ENCODE peak calls at places on chromosomes 12 and 14, in four cellular contexts. One of them, this sample, is unnamed.

GRCh38 chr12:112198120-112198733 is 72.9 kb downstream of the TRAFD1 start:
- DNase-seq in right atrium auricular region: no peak
- DNase-seq in H1: peak; percentile 53
- DNase-seq in endothelial cell: peak; percentile 64
- DNase-seq in this sample: no peak

GRCh38 chr12:45278447-45278846 is 62.6 kb downstream of the ANO6 start:
- DNase-seq in right atrium auricular region: no peak
- DNase-seq in H1: no peak
- DNase-seq in endothelial cell: no peak
- DNase-seq in this sample: no peak

GRCh38 chr12:68425998-68426397 is 93.8 kb upstream of the MDM1 start:
- DNase-seq in right atrium auricular region: no peak
- DNase-seq in H1: no peak
- DNase-seq in endothelial cell: no peak
- DNase-seq in this sample: no peak

GRCh38 chr12:108975024-108975593 is 45.8 kb downstream of the SVOP start:
- DNase-seq in right atrium auricular region: no peak
- DNase-seq in H1: no peak
- DNase-seq in endothelial cell: no peak
- DNase-seq in this sample: no peak

GRCh38 chr14:24426912-24427536 is 2.4 kb downstream of the CBLN3 start:
- DNase-seq in right atrium auricular region: no peak
- DNase-seq in H1: no peak
- DNase-seq in endothelial cell: no peak
- DNase-seq in this sample: no peak

GRCh38 chr12:131946757-131947156 is 3.0 kb upstream of the EP400 start:
- DNase-seq in right atrium auricular region: peak; percentile 11
- DNase-seq in H1: no peak
- DNase-seq in endothelial cell: no peak
- DNase-seq in this sample: no peak

GRCh38 chr14:102272392-102272791 is 32.6 kb downstream of the MOK start:
- DNase-seq in right atrium auricular region: no peak
- DNase-seq in H1: no peak
- DNase-seq in endothelial cell: no peak
- DNase-seq in this sample: no peak

GRCh38 chr12:11508699-11509098 is 113.3 kb upstream of the PRB2 start:
- DNase-seq in right atrium auricular region: no peak
- DNase-seq in H1: no peak
- DNase-seq in endothelial cell: no peak
- DNase-seq in this sample: peak; percentile 77

GRCh38 chr12:57452181-57452936 is 2.7 kb upstream of the INHBE start:
- DNase-seq in right atrium auricular region: no peak
- DNase-seq in H1: no peak
- DNase-seq in endothelial cell: no peak
- DNase-seq in this sample: no peak

GRCh38 chr14:95294834-95295599 is 24.7 kb downstream of the CLMN start:
- DNase-seq in right atrium auricular region: no peak
- DNase-seq in H1: no peak
- DNase-seq in endothelial cell: no peak
- DNase-seq in this sample: no peak

GRCh38 chr12:55068416-55069010 is 48.7 kb downstream of the NEUROD4 start:
- DNase-seq in right atrium auricular region: no peak
- DNase-seq in H1: no peak
- DNase-seq in endothelial cell: peak; percentile 44
- DNase-seq in this sample: no peak

GRCh38 chr14:23660290-23661226 is 24.4 kb downstream of the DHRS2 start:
- DNase-seq in right atrium auricular region: no peak
- DNase-seq in H1: no peak
- DNase-seq in endothelial cell: no peak
- DNase-seq in this sample: no peak

GRCh38 chr14:72104011-72104613 is 171.9 kb downstream of the RGS6 start:
- DNase-seq in right atrium auricular region: no peak
- DNase-seq in H1: peak; percentile 21
- DNase-seq in endothelial cell: peak; percentile 50
- DNase-seq in this sample: no peak

GRCh38 chr12:126349383-126349782 is 1284.1 kb downstream of the AACS start:
- DNase-seq in right atrium auricular region: no peak
- DNase-seq in H1: no peak
- DNase-seq in endothelial cell: no peak
- DNase-seq in this sample: no peak

GRCh38 chr12:13841358-13841757 is 140.0 kb downstream of the GRIN2B start:
- DNase-seq in right atrium auricular region: no peak
- DNase-seq in H1: no peak
- DNase-seq in endothelial cell: no peak
- DNase-seq in this sample: no peak

GRCh38 chr14:65776193-65776592 is 363.7 kb downstream of the FUT8 start:
- DNase-seq in right atrium auricular region: no peak
- DNase-seq in H1: no peak
- DNase-seq in endothelial cell: no peak
- DNase-seq in this sample: no peak

GRCh38 chr14:36217732-36218131 is 41.2 kb upstream of the PTCSC3 start:
- DNase-seq in right atrium auricular region: no peak
- DNase-seq in H1: no peak
- DNase-seq in endothelial cell: no peak
- DNase-seq in this sample: no peak

GRCh38 chr12:115973066-115973465 is 304.4 kb downstream of the MED13L start:
- DNase-seq in right atrium auricular region: no peak
- DNase-seq in H1: no peak
- DNase-seq in endothelial cell: no peak
- DNase-seq in this sample: no peak

GRCh38 chr14:77151245-77151644 is 9.7 kb upstream of the ZDHHC22 start:
- DNase-seq in right atrium auricular region: no peak
- DNase-seq in H1: no peak
- DNase-seq in endothelial cell: peak; percentile 66
- DNase-seq in this sample: no peak

GRCh38 chr14:106841701-106842100 is 1315.3 kb downstream of the TMEM121 start:
- DNase-seq in right atrium auricular region: no peak
- DNase-seq in H1: no peak
- DNase-seq in endothelial cell: no peak
- DNase-seq in this sample: no peak

GRCh38 chr14:71651228-71651627 is 281.0 kb upstream of the RGS6 start:
- DNase-seq in right atrium auricular region: no peak
- DNase-seq in H1: no peak
- DNase-seq in endothelial cell: no peak
- DNase-seq in this sample: no peak

GRCh38 chr12:48996794-48997718 is 2.1 kb downstream of the DDN start:
- DNase-seq in right atrium auricular region: peak; percentile 84
- DNase-seq in H1: no peak
- DNase-seq in endothelial cell: peak; percentile 82
- DNase-seq in this sample: peak; percentile 93
- TF ChIP-seq CTCF in right atrium auricular region: peak; percentile 88
- TF ChIP-seq CTCF in H1: peak; percentile 87
- TF ChIP-seq CTCF in endothelial cell: peak; percentile 59
- TF ChIP-seq CTCF in this sample: peak; percentile 80

GRCh38 chr12:53302903-53303302 is 3.4 kb downstream of the MYG1 start:
- DNase-seq in right atrium auricular region: no peak
- DNase-seq in H1: no peak
- DNase-seq in endothelial cell: no peak
- DNase-seq in this sample: no peak

GRCh38 chr12:53300187-53300586 is 692 bp downstream of the MYG1 start:
- DNase-seq in right atrium auricular region: no peak
- DNase-seq in H1: no peak
- DNase-seq in endothelial cell: no peak
- DNase-seq in this sample: no peak

GRCh38 chr12:53299101-53299453 is 418 bp upstream of the MYG1 start:
- DNase-seq in right atrium auricular region: no peak
- DNase-seq in H1: no peak
- DNase-seq in endothelial cell: no peak
- DNase-seq in this sample: no peak

GRCh38 chr12:53298154-53298553 is 1.3 kb upstream of the MYG1 start:
- DNase-seq in right atrium auricular region: no peak
- DNase-seq in H1: no peak
- DNase-seq in endothelial cell: no peak
- DNase-seq in this sample: no peak

GRCh38 chr12:53299454-53300180 is at the start of gene MYG1:
- DNase-seq in right atrium auricular region: peak; percentile 85
- DNase-seq in H1: peak; percentile 86
- DNase-seq in endothelial cell: peak; percentile 90
- DNase-seq in this sample: peak; percentile 94
- TF ChIP-seq CTCF in right atrium auricular region: peak; percentile 50
- TF ChIP-seq CTCF in H1: no peak
- TF ChIP-seq CTCF in endothelial cell: no peak
- TF ChIP-seq CTCF in this sample: peak; percentile 40

GRCh38 chr12:34016361-34016760 is 5.9 kb upstream of the ALG10 start:
- DNase-seq in right atrium auricular region: no peak
- DNase-seq in H1: no peak
- DNase-seq in endothelial cell: no peak
- DNase-seq in this sample: no peak

GRCh38 chr12:34022079-34022830 is at the start of gene ALG10:
- DNase-seq in right atrium auricular region: peak; percentile 98
- DNase-seq in H1: peak; percentile 91
- DNase-seq in endothelial cell: peak; percentile 91
- DNase-seq in this sample: peak; percentile 98
- TF ChIP-seq CTCF in right atrium auricular region: peak; percentile 77
- TF ChIP-seq CTCF in H1: peak; percentile 55
- TF ChIP-seq CTCF in endothelial cell: peak; percentile 88
- TF ChIP-seq CTCF in this sample: peak; percentile 75

GRCh38 chr12:122981036-122981471 is 573 bp downstream of the ARL6IP4 start:
- DNase-seq in right atrium auricular region: no peak
- DNase-seq in H1: no peak
- DNase-seq in endothelial cell: peak; percentile 32
- DNase-seq in this sample: no peak
- TF ChIP-seq CTCF in right atrium auricular region: no peak
- TF ChIP-seq CTCF in H1: no peak
- TF ChIP-seq CTCF in endothelial cell: no peak
- TF ChIP-seq CTCF in this sample: no peak